ENCODE peak calls at places on chromosome 7, in seven cellular contexts. One of them, this sample, is unnamed.

GRCh38 chr7:19713676-19714075 is 4.8 kb upstream of the POLR1F start:
- DNase-seq in RWPE1: peak
- DNase-seq in lower lobe of right lung: no peak
- DNase-seq in IMR-90: peak
- DNase-seq in sigmoid colon: no peak
- DNase-seq in tibial nerve: peak
- DNase-seq in DND-41: peak
- DNase-seq in this sample: no peak

GRCh38 chr7:15832996-15833395 is 146.5 kb upstream of the MEOX2 start:
- DNase-seq in RWPE1: no peak
- DNase-seq in lower lobe of right lung: no peak
- DNase-seq in IMR-90: no peak
- DNase-seq in sigmoid colon: no peak
- DNase-seq in tibial nerve: peak
- DNase-seq in DND-41: no peak
- DNase-seq in this sample: peak

GRCh38 chr7:131008840-131009651 is 275.0 kb upstream of the KLF14 start:
- DNase-seq in RWPE1: no peak
- DNase-seq in lower lobe of right lung: no peak
- DNase-seq in IMR-90: peak
- DNase-seq in sigmoid colon: no peak
- DNase-seq in tibial nerve: no peak
- DNase-seq in DND-41: no peak
- DNase-seq in this sample: no peak

GRCh38 chr7:31017748-31018120 is 34.4 kb upstream of the ADCYAP1R1 start:
- DNase-seq in RWPE1: no peak
- DNase-seq in lower lobe of right lung: no peak
- DNase-seq in IMR-90: no peak
- DNase-seq in sigmoid colon: no peak
- DNase-seq in tibial nerve: no peak
- DNase-seq in DND-41: no peak
- DNase-seq in this sample: no peak

GRCh38 chr7:80941206-80941758 is 22.4 kb upstream of the SEMA3C start:
- DNase-seq in RWPE1: peak
- DNase-seq in lower lobe of right lung: no peak
- DNase-seq in IMR-90: peak
- DNase-seq in sigmoid colon: no peak
- DNase-seq in tibial nerve: no peak
- DNase-seq in DND-41: no peak
- DNase-seq in this sample: no peak

GRCh38 chr7:117427258-117427701 is at the start of gene ASZ1:
- DNase-seq in RWPE1: no peak
- DNase-seq in lower lobe of right lung: peak
- DNase-seq in IMR-90: no peak
- DNase-seq in sigmoid colon: no peak
- DNase-seq in tibial nerve: no peak
- DNase-seq in DND-41: no peak
- DNase-seq in this sample: no peak

GRCh38 chr7:70660154-70660818 is 471.7 kb upstream of the GALNT17 start:
- DNase-seq in RWPE1: no peak
- DNase-seq in lower lobe of right lung: no peak
- DNase-seq in IMR-90: no peak
- DNase-seq in sigmoid colon: no peak
- DNase-seq in tibial nerve: no peak
- DNase-seq in DND-41: peak
- DNase-seq in this sample: no peak

GRCh38 chr7:96183163-96183562 is 138.7 kb downstream of the SLC25A13 start:
- DNase-seq in RWPE1: no peak
- DNase-seq in lower lobe of right lung: no peak
- DNase-seq in IMR-90: no peak
- DNase-seq in sigmoid colon: no peak
- DNase-seq in tibial nerve: no peak
- DNase-seq in DND-41: no peak
- DNase-seq in this sample: no peak

GRCh38 chr7:159130820-159131219 is 13.8 kb downstream of the VIPR2 start:
- DNase-seq in RWPE1: no peak
- DNase-seq in lower lobe of right lung: no peak
- DNase-seq in IMR-90: no peak
- DNase-seq in sigmoid colon: no peak
- DNase-seq in tibial nerve: no peak
- DNase-seq in DND-41: no peak
- DNase-seq in this sample: no peak

GRCh38 chr7:72101444-72101843 is 310.7 kb downstream of the CALN1 start:
- DNase-seq in RWPE1: no peak
- DNase-seq in lower lobe of right lung: no peak
- DNase-seq in IMR-90: no peak
- DNase-seq in sigmoid colon: peak
- DNase-seq in tibial nerve: no peak
- DNase-seq in DND-41: no peak
- DNase-seq in this sample: no peak

GRCh38 chr7:75931676-75932075 is 16.7 kb downstream of the POR start:
- DNase-seq in RWPE1: no peak
- DNase-seq in lower lobe of right lung: no peak
- DNase-seq in IMR-90: no peak
- DNase-seq in sigmoid colon: no peak
- DNase-seq in tibial nerve: no peak
- DNase-seq in DND-41: no peak
- DNase-seq in this sample: no peak

GRCh38 chr7:45890125-45890901 is 2.0 kb downstream of the IGFBP1 start:
- DNase-seq in RWPE1: no peak
- DNase-seq in lower lobe of right lung: no peak
- DNase-seq in IMR-90: no peak
- DNase-seq in sigmoid colon: no peak
- DNase-seq in tibial nerve: no peak
- DNase-seq in DND-41: no peak
- DNase-seq in this sample: no peak

GRCh38 chr7:51234609-51235308 is 81.8 kb downstream of the COBL start:
- DNase-seq in RWPE1: no peak
- DNase-seq in lower lobe of right lung: no peak
- DNase-seq in IMR-90: no peak
- DNase-seq in sigmoid colon: no peak
- DNase-seq in tibial nerve: no peak
- DNase-seq in DND-41: no peak
- DNase-seq in this sample: no peak

GRCh38 chr7:18509491-18509890 is 13.9 kb downstream of the HDAC9 start:
- DNase-seq in RWPE1: no peak
- DNase-seq in lower lobe of right lung: no peak
- DNase-seq in IMR-90: peak
- DNase-seq in sigmoid colon: no peak
- DNase-seq in tibial nerve: no peak
- DNase-seq in DND-41: no peak
- DNase-seq in this sample: no peak

GRCh38 chr7:124403112-124403511 is 362.5 kb downstream of the GPR37 start:
- DNase-seq in RWPE1: no peak
- DNase-seq in lower lobe of right lung: no peak
- DNase-seq in IMR-90: no peak
- DNase-seq in sigmoid colon: no peak
- DNase-seq in tibial nerve: no peak
- DNase-seq in DND-41: no peak
- DNase-seq in this sample: no peak

GRCh38 chr7:157707983-157708720 is 371.3 kb downstream of the DNAJB6 start:
- DNase-seq in RWPE1: no peak
- DNase-seq in lower lobe of right lung: peak
- DNase-seq in IMR-90: no peak
- DNase-seq in sigmoid colon: peak
- DNase-seq in tibial nerve: no peak
- DNase-seq in DND-41: no peak
- DNase-seq in this sample: no peak

GRCh38 chr7:142542938-142543337 is 206.3 kb upstream of the PRSS1 start:
- DNase-seq in RWPE1: no peak
- DNase-seq in lower lobe of right lung: no peak
- DNase-seq in IMR-90: peak
- DNase-seq in sigmoid colon: no peak
- DNase-seq in tibial nerve: no peak
- DNase-seq in DND-41: no peak
- DNase-seq in this sample: no peak

GRCh38 chr7:39621261-39621660 is 2.1 kb upstream of the RALA start:
- DNase-seq in RWPE1: peak
- DNase-seq in lower lobe of right lung: no peak
- DNase-seq in IMR-90: peak
- DNase-seq in sigmoid colon: no peak
- DNase-seq in tibial nerve: no peak
- DNase-seq in DND-41: no peak
- DNase-seq in this sample: no peak

GRCh38 chr7:38007096-38007495 is 86.7 kb downstream of the EPDR1 start:
- DNase-seq in RWPE1: no peak
- DNase-seq in lower lobe of right lung: no peak
- DNase-seq in IMR-90: no peak
- DNase-seq in sigmoid colon: no peak
- DNase-seq in tibial nerve: no peak
- DNase-seq in DND-41: no peak
- DNase-seq in this sample: no peak

GRCh38 chr7:139657749-139658148 is 120.0 kb downstream of the HIPK2 start:
- DNase-seq in RWPE1: no peak
- DNase-seq in lower lobe of right lung: no peak
- DNase-seq in IMR-90: no peak
- DNase-seq in sigmoid colon: no peak
- DNase-seq in tibial nerve: no peak
- DNase-seq in DND-41: no peak
- DNase-seq in this sample: no peak

GRCh38 chr7:83149466-83149865 is 13.2 kb downstream of the PCLO start:
- DNase-seq in RWPE1: no peak
- DNase-seq in lower lobe of right lung: no peak
- DNase-seq in IMR-90: peak
- DNase-seq in sigmoid colon: no peak
- DNase-seq in tibial nerve: no peak
- DNase-seq in DND-41: no peak
- DNase-seq in this sample: no peak

GRCh38 chr7:133060016-133060415 is 21.9 kb downstream of the CHCHD3 start:
- DNase-seq in RWPE1: no peak
- DNase-seq in lower lobe of right lung: no peak
- DNase-seq in IMR-90: no peak
- DNase-seq in sigmoid colon: no peak
- DNase-seq in tibial nerve: no peak
- DNase-seq in DND-41: no peak
- DNase-seq in this sample: no peak

GRCh38 chr7:42350801-42351200 is 113.8 kb upstream of the GLI3 start:
- DNase-seq in RWPE1: no peak
- DNase-seq in lower lobe of right lung: no peak
- DNase-seq in IMR-90: no peak
- DNase-seq in sigmoid colon: no peak
- DNase-seq in tibial nerve: no peak
- DNase-seq in DND-41: no peak
- DNase-seq in this sample: peak

GRCh38 chr7:110170762-110171161 is 920.2 kb upstream of the LRRN3 start:
- DNase-seq in RWPE1: no peak
- DNase-seq in lower lobe of right lung: no peak
- DNase-seq in IMR-90: peak
- DNase-seq in sigmoid colon: no peak
- DNase-seq in tibial nerve: no peak
- DNase-seq in DND-41: no peak
- DNase-seq in this sample: no peak

GRCh38 chr7:27189560-27190283 is 4.7 kb upstream of the HOXA11 start:
- DNase-seq in RWPE1: no peak
- DNase-seq in lower lobe of right lung: no peak
- DNase-seq in IMR-90: no peak
- DNase-seq in sigmoid colon: no peak
- DNase-seq in tibial nerve: no peak
- DNase-seq in DND-41: no peak
- DNase-seq in this sample: no peak

DNA sequence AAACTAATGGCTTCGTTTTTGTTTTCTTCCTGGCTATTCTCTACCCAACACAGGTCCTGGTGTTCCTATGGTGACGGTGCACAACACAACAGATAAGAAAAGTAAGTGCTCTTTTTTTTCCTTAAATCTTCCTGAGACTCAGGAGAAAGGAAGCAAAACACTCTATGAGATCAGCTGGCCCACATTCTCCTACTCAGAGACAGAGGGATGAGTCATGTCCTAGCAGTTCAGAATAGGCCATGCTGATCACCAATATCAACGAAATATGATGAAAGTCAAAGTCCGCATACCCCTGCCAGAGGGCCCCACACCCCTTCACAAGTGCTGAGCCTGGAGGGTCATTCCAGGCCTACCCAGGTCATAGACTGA is 149.2 kb downstream of the PAXIP1 start:
- DNase-seq in RWPE1: no peak
- DNase-seq in lower lobe of right lung: no peak
- DNase-seq in IMR-90: no peak
- DNase-seq in sigmoid colon: no peak
- DNase-seq in tibial nerve: no peak
- DNase-seq in DND-41: no peak
- DNase-seq in this sample: no peak
- H3K27ac ChIP-seq in RWPE1: no peak
- H3K27ac ChIP-seq in lower lobe of right lung: no peak
- H3K27ac ChIP-seq in IMR-90: no peak
- H3K27ac ChIP-seq in sigmoid colon: no peak
- H3K27ac ChIP-seq in tibial nerve: no peak
- H3K27ac ChIP-seq in DND-41: no peak
- H3K27ac ChIP-seq in this sample: no peak

DNA sequence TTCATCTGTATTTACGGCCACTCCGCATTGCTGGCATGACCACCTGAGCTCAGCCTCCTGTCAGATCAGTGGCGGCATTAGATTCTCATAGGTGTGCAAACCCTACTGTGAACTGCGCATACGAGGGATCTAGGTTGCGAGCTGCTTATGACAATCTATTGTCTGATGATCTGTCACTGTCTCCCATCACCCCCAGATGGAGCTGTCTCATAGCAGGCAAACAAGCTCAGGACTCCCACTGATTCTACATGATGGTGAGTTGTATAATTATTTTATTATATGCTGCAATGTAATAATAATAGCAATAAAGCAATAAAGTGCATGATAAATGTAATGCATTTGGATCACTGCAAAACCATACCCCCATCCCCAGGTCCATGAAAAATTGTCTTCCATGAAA is 1172.9 kb upstream of the AUTS2 start:
- DNase-seq in RWPE1: no peak
- DNase-seq in lower lobe of right lung: no peak
- DNase-seq in IMR-90: no peak
- DNase-seq in sigmoid colon: no peak
- DNase-seq in tibial nerve: no peak
- DNase-seq in DND-41: no peak
- DNase-seq in this sample: no peak
- TF ChIP-seq CTCF in RWPE1: no peak
- TF ChIP-seq CTCF in lower lobe of right lung: no peak
- TF ChIP-seq CTCF in IMR-90: no peak
- TF ChIP-seq CTCF in sigmoid colon: no peak
- TF ChIP-seq CTCF in tibial nerve: no peak
- TF ChIP-seq CTCF in DND-41: peak
- TF ChIP-seq CTCF in this sample: peak

GRCh38 chr7:1554332-1555045 is 1.5 kb downstream of the TMEM184A start:
- DNase-seq in RWPE1: no peak
- DNase-seq in lower lobe of right lung: no peak
- DNase-seq in IMR-90: no peak
- DNase-seq in sigmoid colon: no peak
- DNase-seq in tibial nerve: no peak
- DNase-seq in DND-41: no peak
- DNase-seq in this sample: no peak
- H3K27ac ChIP-seq in RWPE1: peak
- H3K27ac ChIP-seq in lower lobe of right lung: no peak
- H3K27ac ChIP-seq in IMR-90: no peak
- H3K27ac ChIP-seq in sigmoid colon: no peak
- H3K27ac ChIP-seq in tibial nerve: no peak
- H3K27ac ChIP-seq in DND-41: no peak
- H3K27ac ChIP-seq in this sample: no peak

DNA sequence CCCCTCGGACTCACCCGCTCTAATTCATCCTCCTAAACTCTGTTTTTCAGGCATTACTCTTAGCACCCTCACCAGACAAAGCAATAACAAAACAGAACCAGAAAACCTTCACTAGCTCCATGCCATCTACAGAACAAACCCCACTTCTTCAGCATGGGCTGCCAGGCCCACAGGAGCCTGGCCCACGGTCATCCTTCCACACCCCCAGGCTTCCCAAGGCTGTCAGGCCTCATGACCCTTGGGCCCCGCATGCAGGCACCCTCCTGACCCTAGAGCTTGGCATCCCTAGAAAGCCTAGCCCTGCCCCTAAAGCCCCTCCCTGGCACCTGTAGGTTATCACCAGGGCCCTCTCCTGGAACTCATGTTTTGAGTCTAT is 59.6 kb downstream of the PRKAG2 start:
- DNase-seq in RWPE1: no peak
- DNase-seq in lower lobe of right lung: peak
- DNase-seq in IMR-90: no peak
- DNase-seq in sigmoid colon: no peak
- DNase-seq in tibial nerve: no peak
- DNase-seq in DND-41: no peak
- DNase-seq in this sample: no peak
- TF ChIP-seq CTCF in RWPE1: no peak
- TF ChIP-seq CTCF in lower lobe of right lung: no peak
- TF ChIP-seq CTCF in IMR-90: no peak
- TF ChIP-seq CTCF in sigmoid colon: no peak
- TF ChIP-seq CTCF in tibial nerve: no peak
- TF ChIP-seq CTCF in DND-41: no peak
- TF ChIP-seq CTCF in this sample: no peak

This sample was measured in heart right ventricle.